ENCODE peak calls at places on chromosomes 13 and 19, in nine cellular contexts. N, A, B, T, J, V, R, K and U are unnamed samples.
A peak's percentile ranks its signal among the peaks of the same experiment; 100 is the strongest.

GRCh38 chr19:55340784-55341147 is 1.1 kb downstream of the KMT5C start:
- DNase-seq in B (no peak), N (no peak), R (peak; percentile 13), K (no peak), T (no peak), A (no peak), J (no peak), V (no peak), U (no peak)

GRCh38 chr19:39177110-39177699 is 19.6 kb upstream of the NCCRP1 start:
- DNase-seq in R (peak; percentile 39), N (no peak), V (no peak), B (no peak), A (no peak), J (no peak), T (no peak), K (no peak), U (peak; percentile 38)

GRCh38 chr19:3605770-3606169 is 905 bp downstream of the TBXA2R start:
- DNase-seq in T (no peak), B (no peak), A (no peak), K (no peak), R (no peak), V (no peak), N (no peak), J (no peak), U (no peak)

GRCh38 chr19:31154021-31154420 is 195.2 kb downstream of the TSHZ3 start:
- DNase-seq in R (no peak), T (no peak), K (no peak), J (no peak), N (no peak), V (no peak), B (peak; percentile 4), A (no peak), U (no peak)

GRCh38 chr19:53813996-53814395 is 10.1 kb downstream of the NLRP12 start:
- DNase-seq in J (no peak), T (no peak), K (no peak), V (no peak), R (no peak), A (no peak), N (no peak), B (peak; percentile 42), U (no peak)

GRCh38 chr19:54453921-54454780 is 5.2 kb downstream of the LENG8 start:
- DNase-seq in J (no peak), N (no peak), K (no peak), A (no peak), V (no peak), B (no peak), R (no peak), T (no peak), U (no peak)

GRCh38 chr19:12825259-12826131 is 8.9 kb downstream of the RTBDN start:
- DNase-seq in N (no peak), B (no peak), T (no peak), A (no peak), V (peak; percentile 30), R (peak; percentile 11), K (no peak), J (no peak), U (no peak)

GRCh38 chr13:44068169-44068568 is 188.5 kb downstream of the LACC1 start:
- DNase-seq in K (no peak), V (no peak), A (no peak), J (no peak), T (no peak), R (no peak), N (no peak), B (peak; percentile 77), U (no peak)

GRCh38 chr19:47133021-47133471 is 2.4 kb downstream of the SAE1 start:
- DNase-seq in N (no peak), J (no peak), A (no peak), B (no peak), V (no peak), K (no peak), R (peak; percentile 52), T (no peak), U (no peak)

GRCh38 chr19:56350416-56351045 is 35.9 kb upstream of the ZSCAN5A start:
- DNase-seq in T (no peak), V (peak; percentile 39), N (peak; percentile 11), J (no peak), R (peak; percentile 36), B (peak; percentile 41), A (peak; percentile 57), K (no peak), U (peak; percentile 50)

GRCh38 chr19:16772841-16773240 is 53.2 kb downstream of the NWD1 start:
- DNase-seq in T (no peak), B (no peak), J (no peak), A (no peak), R (no peak), V (no peak), K (no peak), N (no peak), U (no peak)

GRCh38 chr19:16615788-16616187 is 12.2 kb downstream of the MED26 start:
- DNase-seq in T (no peak), K (no peak), J (no peak), R (no peak), N (no peak), A (no peak), B (no peak), V (no peak), U (no peak)

GRCh38 chr13:23615677-23616076 is 45.5 kb downstream of the TNFRSF19 start:
- DNase-seq in T (no peak), V (no peak), B (no peak), N (no peak), K (no peak), A (no peak), J (no peak), R (no peak), U (no peak)

GRCh38 chr19:29804493-29804892 is 7.3 kb upstream of the CCNE1 start:
- DNase-seq in N (peak; percentile 53), R (no peak), T (no peak), J (no peak), K (no peak), B (no peak), V (no peak), A (no peak), U (no peak)

GRCh38 chr19:16087940-16088339 is 11.6 kb downstream of the TPM4 start:
- DNase-seq in K (no peak), A (no peak), B (no peak), T (peak; percentile 91), J (no peak), N (no peak), R (no peak), V (no peak), U (no peak)

GRCh38 chr13:84651288-84651687 is 769.0 kb upstream of the SLITRK1 start:
- DNase-seq in R (no peak), A (no peak), K (no peak), B (peak; percentile 85), N (no peak), V (no peak), T (no peak), J (peak; percentile 28), U (no peak)

DNA sequence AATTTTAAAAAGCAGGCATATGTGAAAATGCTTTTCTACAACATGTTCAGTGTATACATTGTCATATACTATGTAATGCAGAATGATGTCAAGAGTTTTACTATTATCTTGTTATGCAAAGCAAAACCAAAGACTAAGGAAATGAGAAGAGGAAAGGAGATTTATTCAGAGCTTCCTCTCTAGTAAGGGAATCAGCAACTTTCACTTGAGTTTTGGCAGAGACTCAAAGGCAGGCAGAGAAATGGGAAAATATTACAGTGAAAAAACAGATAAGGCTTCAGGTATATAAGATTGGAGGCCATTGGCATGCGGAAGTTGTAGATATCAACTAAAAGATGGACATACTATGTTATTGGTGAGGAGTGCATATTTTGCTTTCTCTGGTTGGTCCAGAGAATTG is 512.0 kb upstream of the PCDH20 start:
- DNase-seq in T (no peak), B (no peak), N (no peak), V (no peak), K (no peak), R (no peak), A (no peak), J (no peak), U (no peak)
- H3K4me3 ChIP-seq in T (no peak overlapping the region), B (no peak overlapping the region), N (no peak overlapping the region), V (no peak overlapping the region), K (no peak overlapping the region), R (no peak overlapping the region), A (no peak overlapping the region), J (no peak overlapping the region), U (no peak overlapping the region)

GRCh38 chr13:97466782-97467181 is 32.8 kb downstream of the RAP2A start:
- DNase-seq in B (no peak), J (no peak), T (no peak), N (no peak), V (no peak), K (no peak), A (no peak), R (no peak), U (no peak)

GRCh38 chr13:97468331-97468730 is 34.4 kb downstream of the RAP2A start:
- DNase-seq in T (no peak), R (no peak), J (no peak), V (no peak), A (no peak), N (no peak), K (peak; percentile 42), B (peak; percentile 46), U (no peak)

GRCh38 chr13:97474581-97474980 is 40.6 kb downstream of the RAP2A start:
- DNase-seq in K (no peak), B (peak; percentile 30), A (no peak), R (no peak), V (no peak), T (no peak), J (no peak), N (no peak), U (no peak)

GRCh38 chr13:97471721-97472120 is 37.8 kb downstream of the RAP2A start:
- DNase-seq in V (no peak), T (no peak), J (no peak), A (no peak), B (peak; percentile 4), K (no peak), R (no peak), N (no peak), U (no peak)
- TF ChIP-seq POLR2A in V (no peak), T (no peak), J (no peak), A (no peak), B (no peak), K (no peak), R (no peak), N (no peak), U (no peak)

DNA sequence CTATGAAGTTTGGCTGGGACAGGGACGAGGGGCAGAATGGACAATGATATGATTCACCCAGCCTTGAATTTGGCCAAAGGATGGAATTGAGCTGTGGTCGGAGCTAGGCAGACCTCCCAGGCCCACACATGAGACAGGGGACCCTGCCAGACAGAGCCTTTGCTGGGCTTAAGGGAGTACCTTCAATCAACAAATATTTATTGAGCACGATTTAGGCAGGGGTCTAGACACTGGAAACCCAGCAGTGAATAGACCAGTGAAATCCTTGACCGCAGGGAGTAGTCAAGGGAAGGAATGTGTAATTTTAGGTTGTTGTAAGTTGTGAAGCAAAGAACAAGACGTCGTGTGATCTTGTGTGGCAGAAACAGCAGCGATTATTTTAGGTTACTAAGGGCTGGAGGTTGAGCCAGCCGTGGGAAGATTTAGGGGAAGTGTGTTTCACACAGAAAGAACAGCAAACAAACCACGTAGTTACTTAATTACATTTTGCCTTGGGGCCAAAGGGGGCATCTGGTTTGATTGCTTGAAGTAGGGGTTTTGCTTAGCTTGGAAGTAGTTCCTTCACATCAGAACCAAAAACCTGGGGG is 16.9 kb upstream of the AP1M2 start:
- DNase-seq in T (no peak), N (peak; percentile 70), A (no peak), K (no peak), B (no peak), V (peak; percentile 38), J (no peak), R (no peak), U (no peak)
- H3K4me3 ChIP-seq in T (peak overlapping the region; percentile 99), N (peak overlapping the region; percentile 98), A (no peak overlapping the region), K (no peak overlapping the region), B (peak overlapping the region; percentile 90), V (peak overlapping the region; percentile 92), J (peak overlapping the region; percentile 96), R (no peak overlapping the region), U (peak overlapping the region; percentile 99)

GRCh38 chr13:29595380-29596063 is at the start of gene SLC7A1:
- DNase-seq in B (peak; percentile 80), K (peak; percentile 63), A (peak; percentile 67), J (peak; percentile 75), V (peak; percentile 85), R (peak; percentile 82), T (peak; percentile 93), N (peak; percentile 43), U (peak; percentile 79)
- TF ChIP-seq POLR2A in B (peak; percentile 43), K (no peak), A (no peak), J (no peak), V (no peak), R (peak; percentile 60), T (no peak), N (peak; percentile 72), U (no peak)